ENCODE peak calls at places on chromosomes 6 and 20, in nine cellular contexts. U, H, L, W, Z, T, M, Q and N are unnamed samples.

GRCh38 chr6:130098317-130098716 is 79.9 kb downstream of the L3MBTL3 start:
- DNase-seq in U (no peak), H (no peak), L (no peak), W (no peak), Z (no peak), T (no peak), M (no peak), Q (no peak), N (no peak)

GRCh38 chr6:111474771-111475170 is 8.2 kb downstream of the REV3L start:
- DNase-seq in U (no peak), H (no peak), L (no peak), W (no peak), Z (no peak), T (no peak), M (no peak), Q (no peak), N (no peak)

GRCh38 chr6:56691201-56691595 is 48.5 kb upstream of the DST start:
- DNase-seq in U (no peak), H (no peak), L (peak), W (no peak), Z (no peak), T (no peak), M (no peak), Q (no peak), N (no peak)

GRCh38 chr6:16332175-16332542 is 93.8 kb downstream of the GMPR start:
- DNase-seq in U (peak), H (peak), L (no peak), W (peak), Z (no peak), T (peak), M (peak), Q (peak), N (peak)

GRCh38 chr6:140071115-140071514 is 696.7 kb upstream of the CITED2 start:
- DNase-seq in U (no peak), H (no peak), L (peak), W (no peak), Z (no peak), T (no peak), M (no peak), Q (no peak), N (no peak)

GRCh38 chr20:6786548-6786947 is 19.1 kb downstream of the BMP2 start:
- DNase-seq in U (no peak), H (no peak), L (no peak), W (no peak), Z (no peak), T (no peak), M (no peak), Q (no peak), N (no peak)

GRCh38 chr6:132813173-132813856 is 1.1 kb upstream of the RPS12 start:
- DNase-seq in U (peak), H (no peak), L (no peak), W (peak), Z (no peak), T (peak), M (peak), Q (peak), N (peak)

GRCh38 chr6:27592481-27593199 is 119.7 kb upstream of the ZNF184 start:
- DNase-seq in U (no peak), H (no peak), L (peak), W (no peak), Z (no peak), T (peak), M (peak), Q (no peak), N (no peak)

GRCh38 chr20:58845706-58846105 is 5.0 kb downstream of the GNAS-AS1 start:
- DNase-seq in U (no peak), H (no peak), L (no peak), W (no peak), Z (no peak), T (no peak), M (no peak), Q (no peak), N (no peak)

GRCh38 chr6:134171517-134171916 is 119.1 kb upstream of the SLC2A12 start:
- DNase-seq in U (no peak), H (no peak), L (no peak), W (no peak), Z (no peak), T (no peak), M (no peak), Q (no peak), N (no peak)

GRCh38 chr6:150673720-150674361 is 74.2 kb downstream of the PLEKHG1 start:
- DNase-seq in U (no peak), H (no peak), L (no peak), W (no peak), Z (no peak), T (no peak), M (no peak), Q (no peak), N (no peak)

GRCh38 chr6:57207141-57207540 is 15.0 kb downstream of the RAB23 start:
- DNase-seq in U (no peak), H (no peak), L (peak), W (no peak), Z (peak), T (no peak), M (peak), Q (no peak), N (no peak)

GRCh38 chr6:149317656-149318571 is at the start of gene TAB2:
- DNase-seq in U (peak), H (peak), L (no peak), W (peak), Z (no peak), T (peak), M (no peak), Q (peak), N (peak)

GRCh38 chr6:2353412-2354137 is 108.2 kb upstream of the GMDS start:
- DNase-seq in U (peak), H (no peak), L (peak), W (peak), Z (peak), T (peak), M (peak), Q (peak), N (peak)

GRCh38 chr20:60055740-60056139 is 97.5 kb downstream of the CDH26 start:
- DNase-seq in U (no peak), H (peak), L (no peak), W (peak), Z (no peak), T (no peak), M (peak), Q (peak), N (no peak)

GRCh38 chr6:170438402-170438753 is 114.7 kb downstream of the PSMB1 start:
- DNase-seq in U (peak), H (no peak), L (peak), W (peak), Z (peak), T (peak), M (peak), Q (peak), N (peak)

GRCh38 chr6:446418-447366 is 55.1 kb downstream of the IRF4 start:
- DNase-seq in U (no peak), H (peak), L (no peak), W (no peak), Z (no peak), T (no peak), M (no peak), Q (peak), N (peak)

GRCh38 chr6:35669441-35669776 is 19.3 kb downstream of the FKBP5 start:
- DNase-seq in U (no peak), H (no peak), L (no peak), W (no peak), Z (no peak), T (no peak), M (no peak), Q (no peak), N (no peak)

GRCh38 chr20:19807901-19808300 is 49.8 kb downstream of the RIN2 start:
- DNase-seq in U (no peak), H (no peak), L (no peak), W (no peak), Z (no peak), T (no peak), M (no peak), Q (no peak), N (no peak)

GRCh38 chr20:24701027-24701426 is 231.6 kb downstream of the SYNDIG1 start:
- DNase-seq in U (no peak), H (no peak), L (no peak), W (no peak), Z (no peak), T (no peak), M (no peak), Q (no peak), N (no peak)

DNA sequence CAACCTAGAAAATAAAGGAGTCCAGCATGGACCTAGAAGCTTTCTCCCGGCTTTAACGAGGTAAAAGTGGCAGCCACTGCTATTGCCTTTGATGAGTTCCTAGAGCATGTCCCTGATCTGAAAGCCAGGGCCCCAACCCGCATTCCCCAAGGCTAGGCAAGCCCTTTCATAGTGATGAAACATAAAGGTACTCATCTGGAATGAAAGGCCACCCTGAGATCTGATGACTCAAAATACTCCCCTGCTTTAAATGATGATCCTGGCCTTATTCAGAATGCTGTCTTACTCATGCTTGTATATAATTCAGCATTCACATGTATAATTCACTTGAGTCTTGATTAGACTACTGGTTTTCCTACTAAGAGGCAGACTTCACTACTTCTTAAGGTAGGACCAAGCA is 21.3 kb downstream of the TTPAL start:
- DNase-seq in U (no peak), H (no peak), L (peak), W (no peak), Z (peak), T (no peak), M (peak), Q (no peak), N (no peak)
- H3K4me3 ChIP-seq in U (no peak), H (no peak), L (no peak), W (no peak), Z (no peak), T (no peak), M (no peak), Q (no peak), N (no peak)

GRCh38 chr6:108114861-108115597 is 40.5 kb upstream of the OSTM1 start:
- DNase-seq in U (peak), H (no peak), L (peak), W (peak), Z (no peak), T (peak), M (peak), Q (no peak), N (peak)
- H3K4me3 ChIP-seq in U (peak), H (peak), L (peak), W (peak), Z (peak), T (no peak), M (peak), Q (peak), N (peak)

GRCh38 chr20:57829336-57829735 is 119.5 kb upstream of the PMEPA1 start:
- DNase-seq in U (no peak), H (no peak), L (no peak), W (no peak), Z (no peak), T (no peak), M (no peak), Q (no peak), N (no peak)
- H3K4me3 ChIP-seq in U (no peak), H (no peak), L (no peak), W (no peak), Z (no peak), T (no peak), M (no peak), Q (no peak), N (no peak)

GRCh38 chr6:159039885-159040258 is 4.9 kb downstream of the TAGAP start:
- DNase-seq in U (no peak), H (no peak), L (no peak), W (no peak), Z (no peak), T (no peak), M (no peak), Q (no peak), N (no peak)
- H3K4me3 ChIP-seq in U (no peak), H (peak), L (no peak), W (no peak), Z (no peak), T (no peak), M (no peak), Q (no peak), N (no peak)

DNA sequence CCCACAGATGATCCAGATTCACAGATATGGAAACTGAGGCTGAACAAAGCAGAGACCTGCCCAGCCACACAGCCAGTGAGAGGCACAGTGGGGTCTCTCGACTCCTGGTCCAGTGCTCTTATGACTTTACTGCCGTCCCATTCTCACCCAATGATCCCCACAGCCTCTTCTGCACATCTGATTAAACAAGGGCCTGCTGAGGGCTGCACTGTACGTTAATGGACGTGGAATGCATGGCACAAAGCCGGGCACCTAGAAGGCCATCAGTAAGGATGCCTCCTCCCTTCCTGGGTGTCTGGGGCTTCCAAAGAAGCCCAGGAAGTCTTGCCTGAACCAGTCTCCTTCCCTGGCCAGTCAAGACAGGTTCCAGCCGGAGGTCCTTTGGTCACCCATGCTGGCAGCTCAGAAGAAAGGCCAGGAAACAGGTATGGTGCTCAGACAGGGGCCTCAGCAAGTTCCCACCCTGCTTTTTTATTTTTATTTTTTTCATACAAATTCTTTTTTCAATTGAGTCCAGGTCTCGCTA is 3.8 kb downstream of the TFEB start:
- DNase-seq in U (no peak), H (no peak), L (no peak), W (no peak), Z (no peak), T (no peak), M (peak), Q (no peak), N (no peak)
- H3K4me3 ChIP-seq in U (no peak), H (no peak), L (no peak), W (no peak), Z (no peak), T (no peak), M (no peak), Q (no peak), N (no peak)

GRCh38 chr6:36735110-36735971 is 37.7 kb downstream of the RAB44 start:
- DNase-seq in U (peak), H (no peak), L (peak), W (peak), Z (no peak), T (peak), M (peak), Q (no peak), N (peak)
- H3K4me3 ChIP-seq in U (no peak), H (peak), L (peak), W (peak), Z (no peak), T (no peak), M (no peak), Q (peak), N (no peak)